ENCODE peak calls at places on chromosome 4, in five cellular contexts. Y, N, R, V and H are unnamed samples.
A peak's percentile ranks its signal among the peaks of the same experiment; 100 is the strongest.

GRCh38 chr4:129144755-129145206 is 48.8 kb downstream of the C4orf33 start:
- DNase-seq in V (no peak), Y (no peak), N (no peak), R (no peak), H (no peak)

GRCh38 chr4:4726051-4726450 is 133.4 kb upstream of the MSX1 start:
- DNase-seq in R (no peak), N (no peak), V (no peak), Y (no peak), H (peak; percentile 63)

GRCh38 chr4:165288639-165289428 is 38.6 kb upstream of the MSMO1 start:
- DNase-seq in Y (peak; percentile 69), R (no peak), N (peak; percentile 62), V (peak; percentile 75), H (no peak)

GRCh38 chr4:82357640-82358039 is 16.2 kb downstream of the HNRNPD start:
- DNase-seq in V (no peak), N (no peak), R (no peak), Y (no peak), H (no peak)

GRCh38 chr4:22962186-22962786 is 269.5 kb downstream of the GBA3 start:
- DNase-seq in R (no peak), V (peak; percentile 4), Y (peak; percentile 23), N (peak; percentile 45), H (peak; percentile 53)

GRCh38 chr4:32985256-32985655 is 2265.1 kb downstream of the PCDH7 start:
- DNase-seq in Y (no peak), R (no peak), N (peak; percentile 40), V (no peak), H (no peak)

GRCh38 chr4:110639207-110640092 is 16.6 kb upstream of the PITX2 start:
- DNase-seq in Y (no peak), N (no peak), R (no peak), V (no peak), H (peak; percentile 80)

GRCh38 chr4:124907881-124908280 is 195.3 kb upstream of the ANKRD50 start:
- DNase-seq in R (no peak), N (peak; percentile 95), V (peak; percentile 91), Y (no peak), H (no peak)

GRCh38 chr4:177302371-177303100 is 7.1 kb upstream of the NEIL3 start:
- DNase-seq in Y (no peak), R (no peak), V (peak; percentile 64), N (peak; percentile 61), H (no peak)

GRCh38 chr4:186807809-186808634 is 84.4 kb upstream of the FAT1 start:
- DNase-seq in R (no peak), Y (no peak), V (no peak), N (peak; percentile 95), H (no peak)

GRCh38 chr4:43163101-43163792 is 270.7 kb downstream of the GRXCR1 start:
- DNase-seq in R (no peak), Y (no peak), V (no peak), N (no peak), H (no peak)

GRCh38 chr4:18664051-18664450 is 642.5 kb upstream of the LCORL start:
- DNase-seq in N (no peak), R (no peak), V (no peak), Y (no peak), H (no peak)

GRCh38 chr4:150578745-150579470 is 3.0 kb upstream of the MAB21L2 start:
- DNase-seq in V (peak; percentile 57), R (no peak), Y (no peak), N (peak; percentile 66), H (peak; percentile 74)

GRCh38 chr4:8699479-8700145 is 107.0 kb downstream of the CPZ start:
- DNase-seq in N (no peak), V (no peak), Y (no peak), R (no peak), H (peak; percentile 27)

GRCh38 chr4:25914670-25915358 is 794 bp downstream of the SMIM20 start:
- DNase-seq in N (no peak), R (no peak), V (no peak), Y (no peak), H (no peak)

GRCh38 chr4:73895201-73896177 is 26.3 kb downstream of the CXCL1 start:
- DNase-seq in V (peak; percentile 42), R (no peak), Y (no peak), N (peak; percentile 61), H (no peak)

GRCh38 chr4:97496298-97496873 is 646.9 kb downstream of the STPG2 start:
- DNase-seq in V (no peak), R (no peak), N (peak; percentile 34), Y (peak; percentile 87), H (no peak)

GRCh38 chr4:33722800-33723511 is 2521.4 kb downstream of the ARAP2 start:
- DNase-seq in V (no peak), R (no peak), Y (no peak), N (peak; percentile 9), H (no peak)

GRCh38 chr4:89123418-89123817 is 12.1 kb downstream of the TIGD2 start:
- DNase-seq in Y (peak; percentile 63), V (peak; percentile 41), R (no peak), N (peak; percentile 51), H (no peak)

GRCh38 chr4:184598753-184599491 is 50.3 kb downstream of the CASP3 start:
- DNase-seq in V (no peak), R (no peak), N (no peak), Y (no peak), H (no peak)

GRCh38 chr4:163344147-163345050 is 707 bp downstream of the NPY5R start:
- DNase-seq in R (no peak), N (peak; percentile 1), V (no peak), Y (no peak), H (peak; percentile 82)

GRCh38 chr4:167100120-167100519 is 134.2 kb downstream of the SPOCK3 start:
- DNase-seq in R (no peak), V (no peak), Y (peak; percentile 80), N (peak; percentile 62), H (no peak)

GRCh38 chr4:1776521-1777161 is 16.5 kb upstream of the FGFR3 start:
- DNase-seq in N (no peak), R (no peak), Y (no peak), V (no peak), H (no peak)

GRCh38 chr4:1778642-1779392 is 14.3 kb upstream of the FGFR3 start:
- DNase-seq in Y (no peak), N (no peak), R (no peak), V (no peak), H (no peak)

GRCh38 chr4:1779588-1780382 is 13.3 kb upstream of the FGFR3 start:
- DNase-seq in Y (no peak), R (no peak), N (no peak), V (no peak), H (no peak)

GRCh38 chr4:1775731-1776500 is 17.2 kb upstream of the FGFR3 start:
- DNase-seq in N (no peak), R (no peak), Y (peak; percentile 29), V (no peak), H (peak; percentile 61)

DNA sequence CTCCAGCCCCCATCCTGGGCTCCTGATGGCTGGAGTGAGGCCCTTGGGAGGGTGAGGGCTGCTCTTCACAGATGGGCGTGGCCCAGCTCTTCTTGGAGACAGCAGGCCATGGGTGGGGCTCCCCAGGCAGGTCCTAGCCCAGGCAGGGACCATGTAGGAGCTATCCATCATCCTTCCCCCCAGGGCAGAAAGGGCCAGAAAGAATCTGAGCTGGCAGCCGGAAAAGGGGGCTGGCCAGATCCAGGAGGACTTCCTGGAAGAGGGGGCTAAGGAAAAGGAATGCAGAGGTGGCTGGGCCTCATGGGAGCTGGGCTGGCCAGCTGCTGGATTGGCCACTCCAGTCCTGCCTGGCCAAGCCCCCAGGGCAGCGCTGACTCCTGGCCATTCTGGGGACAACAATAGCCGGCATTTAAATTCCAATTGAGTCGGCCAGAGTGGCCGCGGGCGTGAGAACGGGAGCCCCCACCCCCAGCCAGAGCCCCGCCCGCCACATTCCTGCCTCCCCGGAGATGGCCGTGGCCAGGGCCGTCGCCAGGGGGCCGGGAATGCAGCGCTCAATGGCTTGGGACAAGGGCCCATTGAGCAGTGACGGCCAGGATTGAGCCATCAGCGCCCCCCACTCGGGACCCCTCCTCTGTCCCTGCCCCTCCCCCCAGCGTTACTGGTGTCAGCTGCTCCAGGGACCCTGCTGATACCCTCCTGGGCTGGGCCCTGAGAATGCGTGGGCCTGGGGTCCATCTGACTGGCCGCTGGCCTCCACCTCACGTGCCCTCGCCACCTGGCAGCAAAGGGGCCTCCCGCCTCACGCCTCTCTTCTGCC is 15.1 kb upstream of the FGFR3 start:
- DNase-seq in N (peak; percentile 39), Y (peak; percentile 43), R (no peak), V (no peak), H (peak; percentile 95)
- H3K4me3 ChIP-seq in N (no peak overlapping the region), Y (no peak overlapping the region), R (no peak overlapping the region), V (no peak overlapping the region), H (no peak overlapping the region)

GRCh38 chr4:122922877-122923511 is 597 bp upstream of the NUDT6 start:
- DNase-seq in N (peak; percentile 86), Y (peak; percentile 81), V (peak; percentile 82), R (peak; percentile 91), H (peak; percentile 94)

GRCh38 chr4:122917731-122918130 is 4.7 kb downstream of the NUDT6 start:
- DNase-seq in Y (no peak), N (peak; percentile 70), R (no peak), V (peak; percentile 28), H (no peak)

GRCh38 chr4:122921971-122922876 is at the start of gene NUDT6:
- DNase-seq in R (peak; percentile 56), Y (peak; percentile 66), V (peak; percentile 69), N (peak; percentile 66), H (peak; percentile 87)

GRCh38 chr4:122920473-122920872 is 1.9 kb downstream of the NUDT6 start:
- DNase-seq in N (no peak), Y (no peak), R (no peak), V (no peak), H (no peak)

DNA sequence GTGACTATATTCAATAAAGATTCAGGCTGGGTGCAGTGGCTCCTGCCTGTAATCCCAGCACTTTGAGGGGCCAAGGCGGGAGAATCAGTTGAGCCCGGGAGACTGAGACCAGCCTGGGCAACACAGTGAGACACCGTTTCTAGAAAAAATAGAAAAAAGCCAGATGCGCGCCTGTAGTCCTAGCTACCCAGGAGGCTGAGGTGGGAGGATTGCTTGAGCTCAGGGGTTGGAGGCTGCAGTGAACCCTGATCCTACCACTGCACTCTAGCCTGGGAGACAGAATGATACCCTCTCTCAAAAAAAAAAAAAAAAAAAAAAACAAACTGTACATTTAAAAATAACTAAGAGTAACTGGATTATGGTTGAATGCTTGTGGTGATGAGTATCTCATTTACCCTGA is 1.1 kb downstream of the NUDT6 start:
- DNase-seq in Y (no peak), R (no peak), V (no peak), N (no peak), H (no peak)
- H3K9ac ChIP-seq in Y (no peak overlapping the region), R (peak overlapping the region; percentile 71), V (no peak overlapping the region), N (no peak overlapping the region), H (peak overlapping the region; percentile 55)

GRCh38 chr4:112514449-112515277 is 1.3 kb downstream of the NEUROG2 start:
- DNase-seq in R (no peak), Y (no peak), N (no peak), V (no peak), H (peak; percentile 79)
- TF ChIP-seq CTCF in R (no peak), Y (no peak), N (no peak), V (no peak), H (peak; percentile 45)

DNA sequence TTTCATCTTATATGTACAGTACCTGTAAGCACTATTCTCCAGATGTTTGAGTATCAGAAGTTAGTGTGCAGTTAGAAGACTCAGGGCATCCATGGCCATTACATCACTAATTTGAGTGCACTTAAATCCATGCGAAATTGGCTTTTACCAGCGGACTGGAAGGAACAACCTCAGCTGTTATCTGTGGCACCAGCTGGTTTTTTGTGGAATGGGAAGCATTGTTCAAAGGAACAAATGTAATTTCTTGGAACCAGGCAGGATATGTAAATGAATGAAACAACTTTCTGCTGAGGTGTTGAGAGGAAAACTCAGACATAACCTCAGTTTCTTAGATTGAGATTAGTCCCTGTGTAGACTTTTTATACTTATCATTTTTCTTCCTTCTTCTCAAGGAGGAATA is 60.2 kb downstream of the PDGFRA start:
- DNase-seq in Y (no peak), R (no peak), V (no peak), N (no peak), H (no peak)
- H3K4me3 ChIP-seq in Y (no peak overlapping the region), R (no peak overlapping the region), V (no peak overlapping the region), N (no peak overlapping the region), H (no peak overlapping the region)